ENCODE peak calls at places on chromosomes 16 and 17, in four cellular contexts. X is mesendoderm, T is mesenchymal stem cell, R is IMR-90. L is an unnamed sample.

GRCh38 chr17:41962768-41963434 is 3.7 kb upstream of the CNP start:
- DNase-seq in X (peak), T (peak), R (peak), L (peak)

GRCh38 chr16:87201052-87201451 is 116.1 kb downstream of the C16orf95 start:
- DNase-seq in T (peak), X (no peak), R (peak), L (no peak)

GRCh38 chr16:81409016-81409556 is 35.5 kb upstream of the CMIP start:
- DNase-seq in R (no peak), T (no peak), X (no peak), L (no peak)

GRCh38 chr17:17398188-17398927 is 78.4 kb upstream of the MED9 start:
- DNase-seq in X (no peak), T (no peak), R (peak), L (no peak)

GRCh38 chr16:54806378-54806777 is 124.3 kb upstream of the IRX5 start:
- DNase-seq in T (no peak), X (no peak), R (no peak), L (no peak)

GRCh38 chr17:64653325-64653984 is 8.7 kb downstream of the SMURF2 start:
- DNase-seq in X (no peak), T (peak), R (peak), L (peak)

GRCh38 chr17:76844846-76845245 is 23.4 kb upstream of the MGAT5B start:
- DNase-seq in T (no peak), X (no peak), R (no peak), L (peak)

GRCh38 chr16:55155815-55156214 is 168.2 kb upstream of the IRX6 start:
- DNase-seq in X (peak), T (no peak), R (no peak), L (no peak)

GRCh38 chr17:74780443-74781238 is 4.5 kb upstream of the NAT9 start:
- DNase-seq in R (no peak), T (peak), X (peak), L (no peak)

GRCh38 chr16:29663829-29664132 is 734 bp downstream of the SPN start:
- DNase-seq in R (no peak), X (no peak), T (no peak), L (no peak)

GRCh38 chr16:82146957-82147356 is 23.1 kb downstream of the MPHOSPH6 start:
- DNase-seq in R (no peak), T (no peak), X (no peak), L (no peak)

GRCh38 chr16:56588781-56589140 is 567 bp upstream of the MT3 start:
- DNase-seq in X (no peak), T (no peak), R (no peak), L (no peak)

GRCh38 chr16:2082171-2082982 is 34.6 kb downstream of the TSC2 start:
- DNase-seq in R (peak), X (no peak), T (no peak), L (no peak)

GRCh38 chr16:4358831-4359561 is 7.9 kb upstream of the PAM16 start:
- DNase-seq in X (peak), R (no peak), T (peak), L (no peak)
- H4K8ac ChIP-seq in X (no peak), R (no peak), T (no peak), L (no peak)

GRCh38 chr16:57798267-57798810 is 4.0 kb downstream of the KIFC3 start:
- DNase-seq in R (no peak), X (no peak), T (no peak), L (no peak)
- H4K8ac ChIP-seq in R (no peak), X (no peak), T (peak), L (peak)

GRCh38 chr17:37488607-37489196 is 989 bp upstream of the DUSP14 start:
- DNase-seq in T (peak), X (peak), R (peak), L (peak)
- H4K8ac ChIP-seq in T (no peak), X (no peak), R (peak), L (no peak)

GRCh38 chr17:50163846-50164696 is 1.7 kb upstream of the SGCA start:
- DNase-seq in X (peak), T (no peak), R (no peak), L (no peak)
- H4K8ac ChIP-seq in X (no peak), T (peak), R (no peak), L (no peak)

DNA sequence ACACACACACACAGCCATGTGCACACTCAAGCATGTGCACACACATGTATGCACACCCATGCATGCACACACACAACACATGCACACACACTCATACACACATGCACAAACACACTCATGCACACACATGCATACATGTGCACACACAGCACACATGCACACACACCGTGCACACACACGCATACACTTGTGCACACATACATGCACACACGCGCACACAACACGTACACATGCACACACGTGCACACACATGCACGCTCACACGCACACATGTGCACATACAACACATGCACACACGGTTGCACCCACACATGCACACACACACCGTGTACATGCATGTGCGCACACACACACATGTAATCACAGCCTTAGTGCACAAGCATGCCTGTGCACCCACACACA is 230.4 kb upstream of the GSE1 start:
- DNase-seq in T (no peak), R (no peak), X (no peak), L (no peak)
- H4K8ac ChIP-seq in T (no peak), R (no peak), X (no peak), L (no peak)

GRCh38 chr17:75808905-75809621 is 24.5 kb downstream of the UNK start:
- DNase-seq in X (peak), T (peak), R (peak), L (peak)

GRCh38 chr17:75811174-75811573 is 26.6 kb downstream of the UNK start:
- DNase-seq in X (no peak), T (no peak), R (no peak), L (no peak)

GRCh38 chr17:75810216-75810615 is 25.6 kb downstream of the UNK start:
- DNase-seq in X (no peak), R (no peak), T (no peak), L (no peak)

GRCh38 chr17:75808549-75808904 is 23.9 kb downstream of the UNK start:
- DNase-seq in R (no peak), X (no peak), T (no peak), L (no peak)

DNA sequence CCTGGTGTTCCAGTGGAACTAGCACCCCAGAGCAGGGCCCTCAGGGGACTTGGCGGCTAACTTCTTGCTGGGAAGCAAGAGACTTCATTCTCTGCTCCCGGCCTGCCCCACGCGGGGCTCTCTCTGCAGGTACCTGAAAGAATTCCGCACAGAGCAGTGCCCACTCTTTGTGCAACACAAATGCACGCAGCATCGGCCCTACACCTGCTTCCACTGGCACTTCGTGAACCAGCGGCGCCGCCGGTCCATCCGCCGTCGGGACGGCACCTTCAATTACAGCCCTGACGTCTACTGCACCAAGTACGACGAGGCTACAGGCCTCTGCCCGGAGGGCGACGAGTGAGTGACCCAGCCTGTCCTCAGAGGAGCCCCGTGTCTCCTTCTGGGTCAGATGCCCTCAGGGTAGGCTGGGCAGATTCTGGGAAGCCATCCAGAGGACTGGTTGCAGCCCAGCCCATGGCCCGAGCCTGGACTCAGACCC is 25.1 kb downstream of the UNK start:
- DNase-seq in R (no peak), X (no peak), T (no peak), L (peak)
- H4K8ac ChIP-seq in R (no peak), X (no peak), T (peak), L (peak)

GRCh38 chr17:29566473-29567361 is at the start of gene ABHD15:
- DNase-seq in R (peak), T (peak), X (peak), L (peak)
- H4K8ac ChIP-seq in R (peak), T (peak), X (no peak), L (peak)

DNA sequence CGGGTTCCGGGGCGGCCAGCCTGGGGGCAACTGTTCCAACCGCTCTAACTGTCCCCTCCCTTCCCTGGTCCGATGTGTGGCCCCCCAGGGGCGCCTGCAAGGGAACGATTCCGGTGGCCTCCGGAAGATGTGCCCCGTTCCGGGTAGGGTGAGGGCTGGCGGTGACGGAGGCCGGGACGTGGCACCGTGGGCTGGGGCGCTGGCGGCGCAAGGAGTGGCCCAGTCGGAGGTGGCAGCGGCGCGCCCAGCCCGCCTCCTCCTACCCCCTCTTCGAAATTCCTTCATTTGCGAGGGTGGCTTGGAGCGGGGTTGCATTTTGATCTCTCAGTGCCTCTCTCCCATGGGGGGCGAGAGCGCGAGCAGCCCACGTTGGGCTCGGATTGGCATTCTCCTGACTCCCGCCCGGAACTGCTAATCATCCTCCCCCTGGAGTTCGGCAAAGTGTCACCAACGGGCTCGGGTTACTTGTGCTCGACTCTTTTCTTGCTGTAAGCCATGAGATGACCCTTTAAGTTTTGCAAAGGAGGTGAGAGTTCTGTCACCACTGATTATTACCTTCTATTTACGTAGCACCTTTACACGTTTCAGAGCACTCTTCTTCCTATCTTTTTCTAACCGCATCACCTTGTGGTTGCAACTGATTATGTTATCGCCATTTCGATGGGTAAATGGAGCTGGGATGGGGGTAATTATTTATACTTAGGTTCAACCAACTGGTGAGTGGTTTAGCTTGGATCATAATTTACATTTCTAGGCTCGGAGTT is 667 bp downstream of the NDEL1 start:
- DNase-seq in X (peak), T (peak), R (peak), L (peak)
- H4K8ac ChIP-seq in X (no peak), T (peak), R (no peak), L (peak)

DNA sequence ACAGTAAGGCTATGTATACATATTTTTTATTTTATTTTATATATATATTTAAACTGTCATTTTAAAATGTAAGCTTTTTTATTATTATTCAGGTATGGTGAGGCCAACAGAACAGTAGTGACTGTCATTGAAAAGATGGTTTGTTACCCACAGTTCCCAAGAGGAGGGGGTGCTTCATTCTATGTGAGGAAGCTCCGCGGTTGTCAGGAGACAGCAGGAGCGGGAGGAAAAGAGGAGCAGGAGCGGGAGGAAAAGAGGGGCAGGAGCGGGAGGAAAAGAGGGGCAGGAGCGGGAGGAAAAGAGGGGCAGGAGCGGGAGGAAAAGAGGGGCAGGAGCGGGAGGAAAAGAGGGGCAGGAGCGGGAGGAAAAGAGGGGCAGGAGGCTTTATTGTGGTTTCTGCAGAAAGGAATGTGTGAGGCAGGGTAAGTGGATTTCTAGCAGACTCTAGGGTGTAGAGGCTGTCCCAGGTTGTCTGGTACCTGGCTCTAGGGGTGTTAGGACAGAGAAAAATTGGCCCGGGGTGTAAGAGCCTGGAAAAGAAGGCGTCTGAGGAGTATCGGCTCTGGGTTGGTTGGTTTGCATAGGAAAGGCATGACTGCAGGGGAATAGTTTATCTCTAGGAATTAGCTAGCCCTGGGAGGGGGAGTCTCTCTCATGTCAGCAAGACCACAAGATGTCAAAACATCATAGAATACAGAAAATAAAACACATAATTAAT is 64.0 kb downstream of the GP2 start:
- DNase-seq in X (peak), T (no peak), R (no peak), L (no peak)
- H4K8ac ChIP-seq in X (no peak), T (no peak), R (no peak), L (no peak)

L was measured in trophoblast cell.